ENCODE peak calls at places on chromosome 14, in five cellular contexts. One of them, this sample, is unnamed.

GRCh38 chr14:71105177-71105576 is 197.9 kb downstream of the PCNX1 start:
- DNase-seq in brain microvascular endothelial cell: no peak
- DNase-seq in pancreas: no peak
- DNase-seq in GM23248: no peak
- DNase-seq in CD8-positive, alpha-beta memory T cell: no peak
- DNase-seq in this sample: peak; percentile 11

GRCh38 chr14:99137913-99138571 is 134.0 kb downstream of the BCL11B start:
- DNase-seq in GM23248: no peak
- DNase-seq in pancreas: no peak
- DNase-seq in brain microvascular endothelial cell: no peak
- DNase-seq in CD8-positive, alpha-beta memory T cell: peak; percentile 30
- DNase-seq in this sample: peak; percentile 75

GRCh38 chr14:101068958-101069549 is 165.5 kb upstream of the RTL1 start:
- DNase-seq in CD8-positive, alpha-beta memory T cell: no peak
- DNase-seq in brain microvascular endothelial cell: no peak
- DNase-seq in pancreas: peak; percentile 5
- DNase-seq in GM23248: no peak
- DNase-seq in this sample: peak; percentile 1

GRCh38 chr14:72615511-72616121 is 278.3 kb downstream of the DPF3 start:
- DNase-seq in CD8-positive, alpha-beta memory T cell: no peak
- DNase-seq in GM23248: peak; percentile 60
- DNase-seq in brain microvascular endothelial cell: no peak
- DNase-seq in pancreas: no peak
- DNase-seq in this sample: no peak

GRCh38 chr14:53956427-53957201 is at the start of gene BMP4:
- DNase-seq in CD8-positive, alpha-beta memory T cell: peak; percentile 3
- DNase-seq in GM23248: peak; percentile 10
- DNase-seq in pancreas: peak; percentile 58
- DNase-seq in brain microvascular endothelial cell: peak; percentile 9
- DNase-seq in this sample: no peak

GRCh38 chr14:90626550-90626949 is 189.7 kb downstream of the TTC7B start:
- DNase-seq in CD8-positive, alpha-beta memory T cell: no peak
- DNase-seq in GM23248: no peak
- DNase-seq in brain microvascular endothelial cell: no peak
- DNase-seq in pancreas: no peak
- DNase-seq in this sample: no peak

GRCh38 chr14:33555710-33556350 is 395.0 kb downstream of the EGLN3 start:
- DNase-seq in brain microvascular endothelial cell: no peak
- DNase-seq in CD8-positive, alpha-beta memory T cell: no peak
- DNase-seq in GM23248: no peak
- DNase-seq in pancreas: no peak
- DNase-seq in this sample: no peak

GRCh38 chr14:50116986-50117385 is 614 bp upstream of the VCPKMT start:
- DNase-seq in pancreas: no peak
- DNase-seq in brain microvascular endothelial cell: no peak
- DNase-seq in CD8-positive, alpha-beta memory T cell: no peak
- DNase-seq in GM23248: no peak
- DNase-seq in this sample: no peak

GRCh38 chr14:94120667-94121335 is 8.6 kb downstream of the IFI27L2 start:
- DNase-seq in CD8-positive, alpha-beta memory T cell: no peak
- DNase-seq in pancreas: no peak
- DNase-seq in brain microvascular endothelial cell: peak; percentile 64
- DNase-seq in GM23248: peak; percentile 86
- DNase-seq in this sample: no peak

GRCh38 chr14:85529803-85530574 is at the start of gene FLRT2:
- DNase-seq in GM23248: peak; percentile 78
- DNase-seq in brain microvascular endothelial cell: peak; percentile 68
- DNase-seq in pancreas: peak; percentile 88
- DNase-seq in CD8-positive, alpha-beta memory T cell: no peak
- DNase-seq in this sample: peak; percentile 41

GRCh38 chr14:105537580-105538474 is 11.4 kb downstream of the TMEM121 start:
- DNase-seq in CD8-positive, alpha-beta memory T cell: peak; percentile 59
- DNase-seq in GM23248: peak; percentile 38
- DNase-seq in pancreas: no peak
- DNase-seq in brain microvascular endothelial cell: peak; percentile 24
- DNase-seq in this sample: peak; percentile 63

GRCh38 chr14:30943694-30944093 is 69.3 kb downstream of the COCH start:
- DNase-seq in pancreas: no peak
- DNase-seq in brain microvascular endothelial cell: no peak
- DNase-seq in GM23248: no peak
- DNase-seq in CD8-positive, alpha-beta memory T cell: no peak
- DNase-seq in this sample: no peak

GRCh38 chr14:71511152-71511551 is 421.1 kb upstream of the RGS6 start:
- DNase-seq in CD8-positive, alpha-beta memory T cell: no peak
- DNase-seq in brain microvascular endothelial cell: no peak
- DNase-seq in pancreas: no peak
- DNase-seq in GM23248: no peak
- DNase-seq in this sample: no peak

DNA sequence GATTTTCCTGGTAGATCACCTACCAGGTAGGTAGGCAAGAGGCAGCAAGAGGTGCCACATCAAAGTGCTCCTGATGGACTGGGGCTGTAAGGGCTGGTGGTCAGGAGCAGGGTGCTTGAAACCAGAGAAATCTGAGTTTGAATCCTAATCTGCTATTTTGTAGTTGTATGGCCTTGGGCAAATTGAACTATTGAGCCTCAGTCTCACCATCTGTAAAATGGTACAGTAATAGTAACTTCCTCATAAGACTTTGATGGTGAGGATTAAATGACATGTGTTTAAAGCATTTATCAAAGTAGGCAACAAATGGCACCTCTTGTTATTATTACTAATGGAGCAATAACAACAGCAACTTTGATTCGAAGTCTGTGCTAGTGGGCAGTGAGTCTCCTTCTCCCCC is 32.0 kb downstream of the JDP2 start:
- DNase-seq in pancreas: no peak
- DNase-seq in brain microvascular endothelial cell: no peak
- DNase-seq in GM23248: no peak
- DNase-seq in CD8-positive, alpha-beta memory T cell: no peak
- DNase-seq in this sample: no peak
- H3K27ac ChIP-seq in pancreas: peak overlapping the region; percentile 83
- H3K27ac ChIP-seq in brain microvascular endothelial cell: no peak overlapping the region
- H3K27ac ChIP-seq in GM23248: no peak overlapping the region
- H3K27ac ChIP-seq in CD8-positive, alpha-beta memory T cell: no peak overlapping the region
- H3K27ac ChIP-seq in this sample: no peak overlapping the region

GRCh38 chr14:60647081-60647836 is 2.0 kb downstream of the SIX1 start:
- DNase-seq in brain microvascular endothelial cell: peak; percentile 56
- DNase-seq in CD8-positive, alpha-beta memory T cell: no peak
- DNase-seq in pancreas: no peak
- DNase-seq in GM23248: peak; percentile 91
- DNase-seq in this sample: peak; percentile 61

GRCh38 chr14:60643443-60644402 is 5.6 kb downstream of the SIX1 start:
- DNase-seq in brain microvascular endothelial cell: no peak
- DNase-seq in GM23248: peak; percentile 78
- DNase-seq in pancreas: no peak
- DNase-seq in CD8-positive, alpha-beta memory T cell: no peak
- DNase-seq in this sample: no peak

GRCh38 chr14:60642790-60643397 is 6.4 kb downstream of the SIX1 start:
- DNase-seq in CD8-positive, alpha-beta memory T cell: no peak
- DNase-seq in GM23248: no peak
- DNase-seq in brain microvascular endothelial cell: no peak
- DNase-seq in pancreas: no peak
- DNase-seq in this sample: no peak

GRCh38 chr14:60646202-60646886 is 2.9 kb downstream of the SIX1 start:
- DNase-seq in GM23248: peak; percentile 44
- DNase-seq in CD8-positive, alpha-beta memory T cell: no peak
- DNase-seq in brain microvascular endothelial cell: no peak
- DNase-seq in pancreas: no peak
- DNase-seq in this sample: peak; percentile 46

GRCh38 chr14:60645191-60645590 is 4.1 kb downstream of the SIX1 start:
- DNase-seq in CD8-positive, alpha-beta memory T cell: no peak
- DNase-seq in brain microvascular endothelial cell: no peak
- DNase-seq in GM23248: peak; percentile 37
- DNase-seq in pancreas: no peak
- DNase-seq in this sample: no peak
- H3K27me3 ChIP-seq in CD8-positive, alpha-beta memory T cell: peaks cover 77% of the 10 kb centered on the region
- H3K27me3 ChIP-seq in brain microvascular endothelial cell: no peaks in the 10 kb centered on the region
- H3K27me3 ChIP-seq in GM23248: no peaks in the 10 kb centered on the region
- H3K27me3 ChIP-seq in pancreas: peaks cover 54% of the 10 kb centered on the region
- H3K27me3 ChIP-seq in this sample: no peaks in the 10 kb centered on the region

DNA sequence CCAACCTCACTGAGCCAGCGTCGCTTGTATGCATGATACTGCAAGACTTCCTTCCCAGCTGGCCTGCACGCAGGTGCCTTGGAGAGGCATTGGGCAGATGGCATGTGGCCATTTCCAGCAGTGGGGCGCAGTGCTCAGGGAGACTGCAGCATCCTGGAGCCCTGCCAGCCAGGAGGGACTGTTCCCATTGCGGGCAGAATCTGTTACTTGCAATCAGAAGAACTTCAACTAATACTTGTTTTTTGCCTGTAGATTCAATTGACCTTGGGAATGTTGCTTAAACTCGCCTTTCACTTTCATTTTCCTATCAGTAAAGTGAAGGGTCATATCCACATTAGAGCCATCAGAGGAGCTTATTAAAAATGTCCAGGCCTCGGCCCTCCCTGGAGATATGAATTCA is 29.8 kb downstream of the ANKRD9 start:
- DNase-seq in brain microvascular endothelial cell: no peak
- DNase-seq in GM23248: no peak
- DNase-seq in pancreas: peak; percentile 72
- DNase-seq in CD8-positive, alpha-beta memory T cell: no peak
- DNase-seq in this sample: no peak
- H3K4me3 ChIP-seq in brain microvascular endothelial cell: no peak overlapping the region
- H3K4me3 ChIP-seq in GM23248: no peak overlapping the region
- H3K4me3 ChIP-seq in pancreas: no peak overlapping the region
- H3K4me3 ChIP-seq in CD8-positive, alpha-beta memory T cell: no peak overlapping the region
- H3K4me3 ChIP-seq in this sample: no peak overlapping the region

GRCh38 chr14:45070215-45070614 is 13.7 kb upstream of the PRPF39 start:
- DNase-seq in pancreas: no peak
- DNase-seq in brain microvascular endothelial cell: no peak
- DNase-seq in CD8-positive, alpha-beta memory T cell: no peak
- DNase-seq in GM23248: peak; percentile 12
- DNase-seq in this sample: no peak

GRCh38 chr14:45068396-45068795 is 15.5 kb upstream of the PRPF39 start:
- DNase-seq in GM23248: no peak
- DNase-seq in pancreas: no peak
- DNase-seq in CD8-positive, alpha-beta memory T cell: no peak
- DNase-seq in brain microvascular endothelial cell: no peak
- DNase-seq in this sample: no peak

GRCh38 chr14:45066667-45067066 is 17.2 kb upstream of the PRPF39 start:
- DNase-seq in brain microvascular endothelial cell: no peak
- DNase-seq in CD8-positive, alpha-beta memory T cell: no peak
- DNase-seq in pancreas: no peak
- DNase-seq in GM23248: no peak
- DNase-seq in this sample: no peak

GRCh38 chr14:45065540-45065939 is 18.4 kb upstream of the PRPF39 start:
- DNase-seq in brain microvascular endothelial cell: no peak
- DNase-seq in GM23248: no peak
- DNase-seq in CD8-positive, alpha-beta memory T cell: no peak
- DNase-seq in pancreas: no peak
- DNase-seq in this sample: no peak

DNA sequence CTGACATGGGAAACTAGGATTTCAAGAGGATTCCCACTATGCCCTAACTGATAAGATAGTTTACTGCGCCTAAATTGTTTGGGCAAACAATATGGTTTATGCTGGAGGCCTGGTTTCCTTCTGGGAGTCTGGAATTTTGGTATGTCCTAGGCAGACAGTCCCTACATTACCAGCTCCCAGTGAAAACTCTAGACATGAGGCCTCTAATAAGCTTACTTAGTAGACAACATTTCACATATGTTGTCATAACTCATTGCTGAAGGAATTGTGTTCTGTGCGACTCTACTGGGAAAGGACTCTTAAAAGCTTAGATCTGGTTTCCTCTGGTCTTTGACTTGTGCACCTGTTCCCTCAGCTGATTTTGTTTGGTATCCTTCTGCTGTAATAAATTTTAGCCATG is 18.0 kb upstream of the PRPF39 start:
- DNase-seq in brain microvascular endothelial cell: no peak
- DNase-seq in pancreas: no peak
- DNase-seq in GM23248: no peak
- DNase-seq in CD8-positive, alpha-beta memory T cell: no peak
- DNase-seq in this sample: no peak
- H3K27ac ChIP-seq in brain microvascular endothelial cell: no peak overlapping the region
- H3K27ac ChIP-seq in pancreas: no peak overlapping the region
- H3K27ac ChIP-seq in GM23248: no peak overlapping the region
- H3K27ac ChIP-seq in CD8-positive, alpha-beta memory T cell: no peak overlapping the region
- H3K27ac ChIP-seq in this sample: no peak overlapping the region

DNA sequence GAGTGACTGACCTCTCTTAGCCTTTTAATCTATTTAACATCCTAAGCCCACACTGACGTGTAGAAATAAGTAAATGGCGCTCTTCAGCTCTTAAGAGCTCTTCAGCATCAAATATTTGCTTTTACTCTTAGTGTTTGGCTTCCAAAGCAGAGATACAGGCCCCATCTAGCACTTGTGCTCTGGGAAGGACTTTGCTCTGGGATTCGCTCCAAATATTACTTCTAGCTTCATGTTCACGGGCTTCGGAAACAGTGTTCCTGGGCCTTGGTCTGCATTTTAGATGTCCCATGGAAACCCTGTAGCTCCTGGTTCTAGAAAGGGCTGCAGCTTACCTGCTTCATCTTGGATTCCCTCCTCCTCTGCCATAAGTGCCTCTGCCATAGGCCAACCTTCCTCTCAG is 2.7 kb upstream of the NKX2-8 start:
- DNase-seq in GM23248: no peak
- DNase-seq in CD8-positive, alpha-beta memory T cell: no peak
- DNase-seq in brain microvascular endothelial cell: no peak
- DNase-seq in pancreas: no peak
- DNase-seq in this sample: no peak
- H3K27me3 ChIP-seq in GM23248: peaks cover 83% of the 10 kb centered on the region
- H3K27me3 ChIP-seq in CD8-positive, alpha-beta memory T cell: peaks cover 7% of the 10 kb centered on the region
- H3K27me3 ChIP-seq in brain microvascular endothelial cell: peaks cover 73% of the 10 kb centered on the region
- H3K27me3 ChIP-seq in pancreas: peaks cover 15% of the 10 kb centered on the region
- H3K27me3 ChIP-seq in this sample: no peaks in the 10 kb centered on the region

GRCh38 chr14:95361373-95362179 is 41.9 kb upstream of the CLMN start:
- DNase-seq in brain microvascular endothelial cell: no peak
- DNase-seq in GM23248: peak; percentile 29
- DNase-seq in pancreas: peak; percentile 48
- DNase-seq in CD8-positive, alpha-beta memory T cell: no peak
- DNase-seq in this sample: no peak
- H3K4me3 ChIP-seq in brain microvascular endothelial cell: no peak overlapping the region
- H3K4me3 ChIP-seq in GM23248: no peak overlapping the region
- H3K4me3 ChIP-seq in pancreas: no peak overlapping the region
- H3K4me3 ChIP-seq in CD8-positive, alpha-beta memory T cell: no peak overlapping the region
- H3K4me3 ChIP-seq in this sample: no peak overlapping the region